ENCODE peak calls at places on chromosome 12, in six cellular contexts. Y is HepG2, Q is SK-N-SH, E is HCT116, W is H1, I is GM12878. P is an unnamed sample.

GRCh38 chr12:9367828-9368227 is 159.6 kb upstream of the PZP start:
- DNase-seq in Y (no peak), Q (no peak), E (no peak), W (no peak), I (no peak), P (no peak)

GRCh38 chr12:42981379-42981778 is 391.8 kb upstream of the PRICKLE1 start:
- DNase-seq in Y (no peak), Q (no peak), E (no peak), W (no peak), I (no peak), P (no peak)

GRCh38 chr12:120928864-120929652 is 24.9 kb upstream of the SPPL3 start:
- DNase-seq in Y (no peak), Q (no peak), E (peak; percentile 90), W (peak; percentile 66), I (no peak), P (no peak)

GRCh38 chr12:15728118-15728598 is 61.0 kb downstream of the EPS8 start:
- DNase-seq in Y (no peak), Q (peak; percentile 1), E (peak; percentile 28), W (no peak), I (no peak), P (no peak)

GRCh38 chr12:24822121-24822899 is 126.6 kb downstream of the BCAT1 start:
- DNase-seq in Y (no peak), Q (no peak), E (no peak), W (no peak), I (peak; percentile 66), P (no peak)

GRCh38 chr12:53999596-54000104 is 311 bp upstream of the HOXC9 start:
- DNase-seq in Y (peak; percentile 30), Q (peak; percentile 88), E (peak; percentile 75), W (no peak), I (no peak), P (peak; percentile 94)

GRCh38 chr12:124518051-124518932 is 49.1 kb downstream of the NCOR2 start:
- DNase-seq in Y (peak; percentile 93), Q (peak; percentile 90), E (peak; percentile 56), W (no peak), I (no peak), P (peak; percentile 98)

GRCh38 chr12:68189766-68190700 is 30.5 kb upstream of the IFNG start:
- DNase-seq in Y (no peak), Q (no peak), E (peak; percentile 13), W (no peak), I (no peak), P (no peak)

GRCh38 chr12:108832730-108833354 is 24.5 kb downstream of the SSH1 start:
- DNase-seq in Y (no peak), Q (no peak), E (no peak), W (no peak), I (no peak), P (peak; percentile 14)

GRCh38 chr12:124259168-124260066 is 35.5 kb upstream of the RFLNA start:
- DNase-seq in Y (no peak), Q (peak; percentile 61), E (no peak), W (no peak), I (no peak), P (no peak)

GRCh38 chr12:62371661-62372060 is 95.0 kb upstream of the MON2 start:
- DNase-seq in Y (no peak), Q (no peak), E (no peak), W (no peak), I (no peak), P (no peak)

GRCh38 chr12:2669560-2669959 is 125.2 kb upstream of the FKBP4 start:
- DNase-seq in Y (no peak), Q (no peak), E (no peak), W (no peak), I (no peak), P (no peak)

GRCh38 chr12:32331133-32331532 is 68.2 kb upstream of the FGD4 start:
- DNase-seq in Y (peak; percentile 16), Q (no peak), E (no peak), W (no peak), I (no peak), P (no peak)

GRCh38 chr12:124742111-124742510 is 121.6 kb downstream of the SCARB1 start:
- DNase-seq in Y (no peak), Q (peak; percentile 54), E (no peak), W (no peak), I (no peak), P (peak; percentile 52)

GRCh38 chr12:40033260-40033649 is 72.6 kb downstream of the SLC2A13 start:
- DNase-seq in Y (no peak), Q (no peak), E (no peak), W (no peak), I (no peak), P (no peak)

GRCh38 chr12:3325736-3326135 is 165.3 kb upstream of the PRMT8 start:
- DNase-seq in Y (no peak), Q (no peak), E (no peak), W (no peak), I (no peak), P (no peak)

GRCh38 chr12:20950248-20950647 is 139.7 kb downstream of the SLCO1B3 start:
- DNase-seq in Y (peak; percentile 6), Q (peak; percentile 4), E (peak; percentile 18), W (no peak), I (peak; percentile 4), P (peak; percentile 7)

GRCh38 chr12:16008442-16008841 is 97.3 kb downstream of the DERA start:
- DNase-seq in Y (no peak), Q (no peak), E (no peak), W (no peak), I (no peak), P (no peak)

GRCh38 chr12:99619389-99620158 is 28.0 kb upstream of the GARIN6 start:
- DNase-seq in Y (peak; percentile 14), Q (peak; percentile 22), E (peak; percentile 23), W (peak; percentile 56), I (no peak), P (peak; percentile 74)

GRCh38 chr12:14948672-14949071 is 10.3 kb upstream of the ERP27 start:
- DNase-seq in Y (no peak), Q (no peak), E (no peak), W (no peak), I (peak; percentile 90), P (no peak)

GRCh38 chr12:30021046-30021833 is 237.5 kb upstream of the TMTC1 start:
- DNase-seq in Y (no peak), Q (no peak), E (no peak), W (no peak), I (no peak), P (no peak)

GRCh38 chr12:82694970-82695369 is 8.3 kb downstream of the TMTC2 start:
- DNase-seq in Y (no peak), Q (no peak), E (no peak), W (no peak), I (no peak), P (no peak)

GRCh38 chr12:59695379-59695778 is 99.5 kb downstream of the SLC16A7 start:
- DNase-seq in Y (no peak), Q (no peak), E (no peak), W (no peak), I (no peak), P (no peak)

GRCh38 chr12:20368653-20369163 is 371 bp downstream of the PDE3A start:
- DNase-seq in Y (no peak), Q (peak; percentile 72), E (no peak), W (no peak), I (no peak), P (no peak)

DNA sequence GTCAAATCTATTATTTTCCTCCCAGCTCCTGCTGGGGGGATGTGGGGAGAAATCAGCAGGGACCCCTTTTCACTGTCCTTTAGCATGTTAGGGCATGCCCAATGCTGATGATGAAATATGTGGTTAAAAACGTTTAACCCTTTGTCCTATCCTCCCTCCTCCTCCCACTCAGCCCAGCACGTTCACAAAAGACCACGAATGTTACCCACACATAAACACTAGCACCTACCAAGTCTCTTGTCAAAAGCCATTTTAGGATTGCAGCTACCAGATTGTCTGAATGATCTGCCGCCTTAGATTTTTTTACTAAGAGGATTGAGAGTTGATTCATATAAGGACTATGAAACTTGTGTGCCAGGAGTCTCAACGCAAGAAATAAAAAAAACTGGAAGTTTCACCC is 70.4 kb downstream of the TBK1 start:
- DNase-seq in Y (no peak), Q (no peak), E (no peak), W (no peak), I (no peak), P (no peak)
- TF ChIP-seq JUND in Y (no peak), Q (no peak), E (no peak), W (no peak), I (no peak), P (no peak)

GRCh38 chr12:77239617-77240016 is 174.2 kb upstream of the E2F7 start:
- DNase-seq in Y (no peak), Q (no peak), E (no peak), W (no peak), I (no peak), P (no peak)

GRCh38 chr12:77237896-77238295 is 172.5 kb upstream of the E2F7 start:
- DNase-seq in Y (no peak), Q (no peak), E (no peak), W (no peak), I (no peak), P (no peak)

GRCh38 chr12:77238368-77238767 is 173.0 kb upstream of the E2F7 start:
- DNase-seq in Y (no peak), Q (no peak), E (no peak), W (no peak), I (no peak), P (no peak)

GRCh38 chr12:77232045-77232444 is 166.7 kb upstream of the E2F7 start:
- DNase-seq in Y (no peak), Q (no peak), E (no peak), W (no peak), I (no peak), P (no peak)

GRCh38 chr12:77236066-77236465 is 170.7 kb upstream of the E2F7 start:
- DNase-seq in Y (no peak), Q (no peak), E (no peak), W (no peak), I (no peak), P (no peak)
- TF ChIP-seq JUND in Y (no peak), Q (no peak), E (no peak), W (no peak), I (no peak), P (no peak)

DNA sequence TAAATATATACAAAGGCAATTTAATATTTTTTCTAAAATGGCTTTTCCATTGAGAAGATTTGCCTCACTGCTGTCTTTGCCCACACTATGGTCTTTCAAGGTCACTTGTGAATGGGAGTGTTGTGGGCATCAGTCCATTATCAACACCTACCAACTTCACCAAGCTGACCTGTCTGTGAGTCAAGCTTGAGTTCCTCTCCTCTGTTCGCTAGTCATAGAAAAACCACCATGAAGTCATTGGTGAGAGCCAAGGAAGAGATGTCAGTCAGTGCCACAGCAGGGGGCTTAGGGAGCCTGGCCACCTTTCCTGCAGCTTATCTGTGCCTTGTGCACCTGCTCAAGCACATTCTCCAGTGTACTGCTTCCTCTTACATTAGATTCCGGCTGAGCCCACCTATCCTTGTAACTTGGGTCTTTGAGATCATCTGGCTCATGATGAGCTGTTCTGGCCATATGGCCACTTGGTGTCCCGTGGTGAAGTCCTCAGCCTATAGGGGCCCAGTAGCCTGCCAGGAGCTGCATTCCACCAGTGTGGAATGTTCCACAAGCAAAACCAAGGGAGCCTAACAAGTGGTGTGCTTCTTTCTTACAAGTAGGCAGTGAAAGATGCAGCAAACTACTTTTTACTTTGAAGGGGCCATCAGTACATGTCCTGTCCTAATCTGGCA is 80.8 kb upstream of the C12orf71 start:
- DNase-seq in Y (no peak), Q (no peak), E (no peak), W (no peak), I (no peak), P (no peak)
- TF ChIP-seq JUND in Y (no peak), Q (no peak), E (no peak), W (no peak), I (no peak), P (no peak)

GRCh38 chr12:52233462-52234141 is 559 bp downstream of the KRT7 start:
- DNase-seq in Y (no peak), Q (peak; percentile 42), E (no peak), W (peak; percentile 70), I (no peak), P (peak; percentile 12)
- TF ChIP-seq JUND in Y (no peak), Q (no peak), E (no peak), W (no peak), I (no peak), P (no peak)

GRCh38 chr12:97595423-97595822 is 132.8 kb downstream of the RMST start:
- DNase-seq in Y (peak; percentile 74), Q (no peak), E (no peak), W (no peak), I (no peak), P (no peak)
- TF ChIP-seq JUND in Y (no peak), Q (no peak), E (no peak), W (no peak), I (no peak), P (no peak)